ENCODE peak calls at places on chromosomes 2 and 18, in eight cellular contexts. One of them, this sample, is unnamed.

GRCh38 chr2:30235008-30235655 is 3.8 kb downstream of the LBH start:
- DNase-seq in neural crest cell: no peak
- DNase-seq in tibial nerve: no peak
- DNase-seq in HFFc6: no peak
- DNase-seq in OCI-LY7: no peak
- DNase-seq in transverse colon: no peak
- DNase-seq in AG04449: no peak
- DNase-seq in cardiac muscle cell: no peak
- DNase-seq in this sample: no peak

GRCh38 chr2:224927011-224927410 is 115.3 kb downstream of the DOCK10 start:
- DNase-seq in cardiac muscle cell: no peak
- DNase-seq in tibial nerve: no peak
- DNase-seq in AG04449: no peak
- DNase-seq in HFFc6: no peak
- DNase-seq in OCI-LY7: no peak
- DNase-seq in neural crest cell: no peak
- DNase-seq in transverse colon: no peak
- DNase-seq in this sample: no peak

GRCh38 chr2:47009368-47009767 is 93.8 kb upstream of the MCFD2 start:
- DNase-seq in transverse colon: no peak
- DNase-seq in cardiac muscle cell: no peak
- DNase-seq in tibial nerve: no peak
- DNase-seq in AG04449: no peak
- DNase-seq in OCI-LY7: no peak
- DNase-seq in neural crest cell: no peak
- DNase-seq in HFFc6: no peak
- DNase-seq in this sample: no peak

GRCh38 chr2:222651721-222652420 is 4.0 kb downstream of the FARSB start:
- DNase-seq in OCI-LY7: no peak
- DNase-seq in HFFc6: peak; percentile 34
- DNase-seq in cardiac muscle cell: no peak
- DNase-seq in neural crest cell: no peak
- DNase-seq in AG04449: no peak
- DNase-seq in transverse colon: no peak
- DNase-seq in tibial nerve: no peak
- DNase-seq in this sample: no peak

GRCh38 chr2:233098615-233099014 is 38.5 kb downstream of the INPP5D start:
- DNase-seq in tibial nerve: no peak
- DNase-seq in transverse colon: no peak
- DNase-seq in neural crest cell: peak; percentile 18
- DNase-seq in HFFc6: no peak
- DNase-seq in cardiac muscle cell: peak; percentile 32
- DNase-seq in OCI-LY7: no peak
- DNase-seq in AG04449: no peak
- DNase-seq in this sample: no peak

GRCh38 chr2:24543252-24543651 is 52.2 kb downstream of the NCOA1 start:
- DNase-seq in OCI-LY7: peak; percentile 22
- DNase-seq in AG04449: no peak
- DNase-seq in tibial nerve: no peak
- DNase-seq in cardiac muscle cell: no peak
- DNase-seq in neural crest cell: no peak
- DNase-seq in HFFc6: no peak
- DNase-seq in transverse colon: no peak
- DNase-seq in this sample: no peak

GRCh38 chr2:150327546-150328495 is 159.6 kb downstream of the RND3 start:
- DNase-seq in transverse colon: no peak
- DNase-seq in OCI-LY7: no peak
- DNase-seq in HFFc6: no peak
- DNase-seq in neural crest cell: peak; percentile 22
- DNase-seq in cardiac muscle cell: no peak
- DNase-seq in AG04449: no peak
- DNase-seq in tibial nerve: no peak
- DNase-seq in this sample: no peak

GRCh38 chr2:109064660-109065306 is 64.2 kb upstream of the SH3RF3 start:
- DNase-seq in HFFc6: no peak
- DNase-seq in cardiac muscle cell: no peak
- DNase-seq in tibial nerve: no peak
- DNase-seq in OCI-LY7: no peak
- DNase-seq in transverse colon: no peak
- DNase-seq in AG04449: no peak
- DNase-seq in neural crest cell: no peak
- DNase-seq in this sample: no peak

GRCh38 chr18:75916641-75916982 is 489.1 kb upstream of the SMIM21 start:
- DNase-seq in OCI-LY7: no peak
- DNase-seq in transverse colon: no peak
- DNase-seq in cardiac muscle cell: no peak
- DNase-seq in HFFc6: no peak
- DNase-seq in tibial nerve: no peak
- DNase-seq in AG04449: no peak
- DNase-seq in neural crest cell: no peak
- DNase-seq in this sample: no peak

GRCh38 chr2:20627712-20628380 is 23.1 kb downstream of the HS1BP3 start:
- DNase-seq in AG04449: no peak
- DNase-seq in OCI-LY7: no peak
- DNase-seq in neural crest cell: no peak
- DNase-seq in transverse colon: no peak
- DNase-seq in tibial nerve: no peak
- DNase-seq in cardiac muscle cell: no peak
- DNase-seq in HFFc6: no peak
- DNase-seq in this sample: no peak

GRCh38 chr2:126971481-126972271 is 73.0 kb downstream of the TEX51 start:
- DNase-seq in tibial nerve: peak; percentile 40
- DNase-seq in transverse colon: peak; percentile 78
- DNase-seq in cardiac muscle cell: peak; percentile 92
- DNase-seq in neural crest cell: peak; percentile 78
- DNase-seq in AG04449: no peak
- DNase-seq in HFFc6: peak; percentile 38
- DNase-seq in OCI-LY7: peak; percentile 55
- DNase-seq in this sample: no peak

GRCh38 chr2:188527110-188527509 is 235.4 kb downstream of the GULP1 start:
- DNase-seq in transverse colon: no peak
- DNase-seq in OCI-LY7: no peak
- DNase-seq in tibial nerve: no peak
- DNase-seq in cardiac muscle cell: peak; percentile 86
- DNase-seq in AG04449: no peak
- DNase-seq in neural crest cell: no peak
- DNase-seq in HFFc6: no peak
- DNase-seq in this sample: no peak

GRCh38 chr18:68152770-68153169 is 562.1 kb downstream of the TMX3 start:
- DNase-seq in HFFc6: no peak
- DNase-seq in neural crest cell: no peak
- DNase-seq in OCI-LY7: no peak
- DNase-seq in AG04449: no peak
- DNase-seq in transverse colon: no peak
- DNase-seq in cardiac muscle cell: no peak
- DNase-seq in tibial nerve: no peak
- DNase-seq in this sample: no peak

GRCh38 chr18:8264861-8265411 is 344.3 kb upstream of the RAB12 start:
- DNase-seq in cardiac muscle cell: peak; percentile 27
- DNase-seq in HFFc6: peak; percentile 6
- DNase-seq in transverse colon: no peak
- DNase-seq in neural crest cell: no peak
- DNase-seq in tibial nerve: no peak
- DNase-seq in OCI-LY7: no peak
- DNase-seq in AG04449: no peak
- DNase-seq in this sample: no peak

GRCh38 chr2:229869226-229869625 is 52.6 kb downstream of the TRIP12 start:
- DNase-seq in OCI-LY7: no peak
- DNase-seq in transverse colon: no peak
- DNase-seq in cardiac muscle cell: no peak
- DNase-seq in HFFc6: no peak
- DNase-seq in tibial nerve: no peak
- DNase-seq in neural crest cell: no peak
- DNase-seq in AG04449: no peak
- DNase-seq in this sample: no peak

GRCh38 chr2:120559401-120559800 is 176.3 kb upstream of the GLI2 start:
- DNase-seq in transverse colon: no peak
- DNase-seq in HFFc6: peak; percentile 100
- DNase-seq in tibial nerve: no peak
- DNase-seq in neural crest cell: no peak
- DNase-seq in cardiac muscle cell: peak; percentile 93
- DNase-seq in AG04449: peak; percentile 100
- DNase-seq in OCI-LY7: no peak
- DNase-seq in this sample: peak; percentile 99

GRCh38 chr18:41378628-41379027 is 576.4 kb upstream of the PIK3C3 start:
- DNase-seq in AG04449: no peak
- DNase-seq in neural crest cell: no peak
- DNase-seq in OCI-LY7: no peak
- DNase-seq in cardiac muscle cell: peak; percentile 85
- DNase-seq in tibial nerve: no peak
- DNase-seq in HFFc6: peak; percentile 3
- DNase-seq in transverse colon: no peak
- DNase-seq in this sample: no peak

GRCh38 chr2:77590298-77590917 is 68.2 kb upstream of the LRRTM4 start:
- DNase-seq in HFFc6: no peak
- DNase-seq in AG04449: no peak
- DNase-seq in neural crest cell: no peak
- DNase-seq in cardiac muscle cell: no peak
- DNase-seq in OCI-LY7: no peak
- DNase-seq in tibial nerve: no peak
- DNase-seq in transverse colon: no peak
- DNase-seq in this sample: no peak

GRCh38 chr2:197255550-197255949 is 55.0 kb downstream of the ANKRD44 start:
- DNase-seq in AG04449: no peak
- DNase-seq in neural crest cell: peak; percentile 26
- DNase-seq in OCI-LY7: peak; percentile 91
- DNase-seq in cardiac muscle cell: peak; percentile 67
- DNase-seq in tibial nerve: peak; percentile 53
- DNase-seq in HFFc6: no peak
- DNase-seq in transverse colon: peak; percentile 75
- DNase-seq in this sample: no peak

GRCh38 chr2:98463551-98463971 is 18.9 kb downstream of the INPP4A start:
- DNase-seq in neural crest cell: no peak
- DNase-seq in transverse colon: no peak
- DNase-seq in cardiac muscle cell: no peak
- DNase-seq in AG04449: no peak
- DNase-seq in OCI-LY7: no peak
- DNase-seq in HFFc6: no peak
- DNase-seq in tibial nerve: no peak
- DNase-seq in this sample: no peak
- TF ChIP-seq CTCF in neural crest cell: no peak
- TF ChIP-seq CTCF in transverse colon: no peak
- TF ChIP-seq CTCF in cardiac muscle cell: no peak
- TF ChIP-seq CTCF in AG04449: no peak
- TF ChIP-seq CTCF in OCI-LY7: no peak
- TF ChIP-seq CTCF in HFFc6: no peak
- TF ChIP-seq CTCF in tibial nerve: no peak
- TF ChIP-seq CTCF in this sample: no peak

GRCh38 chr2:15860760-15861159 is 79.6 kb upstream of the MYCN start:
- DNase-seq in tibial nerve: no peak
- DNase-seq in transverse colon: no peak
- DNase-seq in AG04449: no peak
- DNase-seq in OCI-LY7: no peak
- DNase-seq in neural crest cell: no peak
- DNase-seq in HFFc6: no peak
- DNase-seq in cardiac muscle cell: no peak
- DNase-seq in this sample: no peak
- TF ChIP-seq CTCF in tibial nerve: no peak
- TF ChIP-seq CTCF in transverse colon: no peak
- TF ChIP-seq CTCF in AG04449: no peak
- TF ChIP-seq CTCF in OCI-LY7: peak; percentile 20
- TF ChIP-seq CTCF in neural crest cell: no peak
- TF ChIP-seq CTCF in HFFc6: no peak
- TF ChIP-seq CTCF in cardiac muscle cell: no peak
- TF ChIP-seq CTCF in this sample: no peak

DNA sequence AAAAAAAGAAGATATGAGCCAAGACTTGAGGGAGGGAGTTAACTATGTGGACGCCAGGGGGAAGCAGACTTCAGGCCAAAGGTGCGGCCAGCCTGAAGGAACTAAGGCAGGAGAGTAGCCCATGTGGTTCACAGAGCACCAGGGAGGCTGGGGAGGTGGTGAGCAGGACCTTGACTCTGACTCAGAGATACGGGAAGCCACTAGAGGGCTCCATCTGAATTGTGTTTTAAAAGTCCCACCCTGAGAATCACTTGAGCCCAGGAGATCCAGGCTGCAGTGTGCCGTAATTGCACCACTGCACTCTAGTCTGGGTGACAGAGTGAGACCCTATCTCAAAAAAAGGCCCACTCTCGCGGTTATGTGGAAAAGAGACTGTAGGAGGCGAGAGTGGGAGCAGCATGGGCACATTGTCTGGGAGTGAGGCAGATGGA is 12.3 kb downstream of the CEP192 start:
- DNase-seq in HFFc6: peak; percentile 82
- DNase-seq in neural crest cell: peak; percentile 24
- DNase-seq in transverse colon: no peak
- DNase-seq in cardiac muscle cell: peak; percentile 87
- DNase-seq in tibial nerve: no peak
- DNase-seq in OCI-LY7: peak; percentile 34
- DNase-seq in AG04449: no peak
- DNase-seq in this sample: peak; percentile 21
- TF ChIP-seq CTCF in HFFc6: peak; percentile 80
- TF ChIP-seq CTCF in neural crest cell: peak; percentile 53
- TF ChIP-seq CTCF in transverse colon: peak; percentile 17
- TF ChIP-seq CTCF in cardiac muscle cell: peak; percentile 65
- TF ChIP-seq CTCF in tibial nerve: no peak
- TF ChIP-seq CTCF in OCI-LY7: peak; percentile 75
- TF ChIP-seq CTCF in AG04449: peak; percentile 60
- TF ChIP-seq CTCF in this sample: peak; percentile 41

GRCh38 chr2:8934338-8934737 is 69.1 kb downstream of the MBOAT2 start:
- DNase-seq in HFFc6: no peak
- DNase-seq in tibial nerve: no peak
- DNase-seq in cardiac muscle cell: no peak
- DNase-seq in transverse colon: no peak
- DNase-seq in OCI-LY7: no peak
- DNase-seq in AG04449: no peak
- DNase-seq in neural crest cell: no peak
- DNase-seq in this sample: no peak
- TF ChIP-seq CTCF in HFFc6: no peak
- TF ChIP-seq CTCF in tibial nerve: no peak
- TF ChIP-seq CTCF in cardiac muscle cell: no peak
- TF ChIP-seq CTCF in transverse colon: no peak
- TF ChIP-seq CTCF in OCI-LY7: no peak
- TF ChIP-seq CTCF in AG04449: no peak
- TF ChIP-seq CTCF in neural crest cell: no peak
- TF ChIP-seq CTCF in this sample: no peak